ENCODE peak calls at places on chromosomes 5 and 9, in seven cellular contexts. One of them, this sample, is unnamed.

GRCh38 chr5:7869474-7870136 is 657 bp downstream of the MTRR start:
- DNase-seq in AML-193: no peak
- DNase-seq in Calu3: peak; percentile 9
- DNase-seq in iPS-NIHi11: peak; percentile 19
- DNase-seq in spleen: no peak
- DNase-seq in HTR-8/SVneo: peak; percentile 25
- DNase-seq in AG09319: no peak
- DNase-seq in this sample: no peak

GRCh38 chr9:123424131-123424530 is 68.1 kb downstream of the CRB2 start:
- DNase-seq in AML-193: no peak
- DNase-seq in Calu3: no peak
- DNase-seq in iPS-NIHi11: no peak
- DNase-seq in spleen: peak; percentile 23
- DNase-seq in HTR-8/SVneo: no peak
- DNase-seq in AG09319: no peak
- DNase-seq in this sample: no peak

GRCh38 chr9:127293767-127294166 is 29.2 kb downstream of the GARNL3 start:
- DNase-seq in AML-193: no peak
- DNase-seq in Calu3: no peak
- DNase-seq in iPS-NIHi11: no peak
- DNase-seq in spleen: no peak
- DNase-seq in HTR-8/SVneo: no peak
- DNase-seq in AG09319: no peak
- DNase-seq in this sample: no peak

GRCh38 chr9:130526854-130527650 is 52.3 kb upstream of the FUBP3 start:
- DNase-seq in AML-193: no peak
- DNase-seq in Calu3: no peak
- DNase-seq in iPS-NIHi11: no peak
- DNase-seq in spleen: no peak
- DNase-seq in HTR-8/SVneo: no peak
- DNase-seq in AG09319: no peak
- DNase-seq in this sample: no peak

GRCh38 chr9:119801311-119801710 is 432.1 kb upstream of the BRINP1 start:
- DNase-seq in AML-193: no peak
- DNase-seq in Calu3: no peak
- DNase-seq in iPS-NIHi11: no peak
- DNase-seq in spleen: no peak
- DNase-seq in HTR-8/SVneo: no peak
- DNase-seq in AG09319: no peak
- DNase-seq in this sample: no peak

GRCh38 chr5:89988998-89989690 is 420.4 kb downstream of the CETN3 start:
- DNase-seq in AML-193: no peak
- DNase-seq in Calu3: no peak
- DNase-seq in iPS-NIHi11: no peak
- DNase-seq in spleen: no peak
- DNase-seq in HTR-8/SVneo: no peak
- DNase-seq in AG09319: no peak
- DNase-seq in this sample: no peak

GRCh38 chr5:76391014-76391413 is 12.1 kb upstream of the IQGAP2 start:
- DNase-seq in AML-193: no peak
- DNase-seq in Calu3: no peak
- DNase-seq in iPS-NIHi11: no peak
- DNase-seq in spleen: no peak
- DNase-seq in HTR-8/SVneo: no peak
- DNase-seq in AG09319: no peak
- DNase-seq in this sample: no peak

GRCh38 chr5:34658023-34658422 is 1.9 kb downstream of the RAI14 start:
- DNase-seq in AML-193: no peak
- DNase-seq in Calu3: no peak
- DNase-seq in iPS-NIHi11: peak; percentile 39
- DNase-seq in spleen: no peak
- DNase-seq in HTR-8/SVneo: peak; percentile 83
- DNase-seq in AG09319: no peak
- DNase-seq in this sample: no peak

GRCh38 chr9:4196376-4196775 is 103.5 kb downstream of the GLIS3 start:
- DNase-seq in AML-193: no peak
- DNase-seq in Calu3: no peak
- DNase-seq in iPS-NIHi11: no peak
- DNase-seq in spleen: no peak
- DNase-seq in HTR-8/SVneo: no peak
- DNase-seq in AG09319: no peak
- DNase-seq in this sample: peak; percentile 73

GRCh38 chr5:175814676-175815075 is 56.7 kb upstream of the CPLX2 start:
- DNase-seq in AML-193: no peak
- DNase-seq in Calu3: peak; percentile 37
- DNase-seq in iPS-NIHi11: no peak
- DNase-seq in spleen: peak; percentile 40
- DNase-seq in HTR-8/SVneo: peak; percentile 86
- DNase-seq in AG09319: peak; percentile 20
- DNase-seq in this sample: peak; percentile 63

GRCh38 chr5:179300834-179301233 is 44.4 kb downstream of the ADAMTS2 start:
- DNase-seq in AML-193: no peak
- DNase-seq in Calu3: no peak
- DNase-seq in iPS-NIHi11: no peak
- DNase-seq in spleen: peak; percentile 30
- DNase-seq in HTR-8/SVneo: no peak
- DNase-seq in AG09319: no peak
- DNase-seq in this sample: no peak

GRCh38 chr9:95495988-95496387 is 20.8 kb downstream of the PTCH1 start:
- DNase-seq in AML-193: no peak
- DNase-seq in Calu3: no peak
- DNase-seq in iPS-NIHi11: no peak
- DNase-seq in spleen: no peak
- DNase-seq in HTR-8/SVneo: no peak
- DNase-seq in AG09319: no peak
- DNase-seq in this sample: no peak

GRCh38 chr5:89606901-89607554 is 724.0 kb upstream of the MEF2C start:
- DNase-seq in AML-193: no peak
- DNase-seq in Calu3: no peak
- DNase-seq in iPS-NIHi11: no peak
- DNase-seq in spleen: no peak
- DNase-seq in HTR-8/SVneo: no peak
- DNase-seq in AG09319: no peak
- DNase-seq in this sample: no peak

GRCh38 chr5:81097733-81098132 is 135.4 kb upstream of the CKMT2 start:
- DNase-seq in AML-193: no peak
- DNase-seq in Calu3: no peak
- DNase-seq in iPS-NIHi11: no peak
- DNase-seq in spleen: no peak
- DNase-seq in HTR-8/SVneo: no peak
- DNase-seq in AG09319: peak; percentile 44
- DNase-seq in this sample: no peak

GRCh38 chr9:128213746-128214497 is 10.7 kb downstream of the DNM1 start:
- DNase-seq in AML-193: no peak
- DNase-seq in Calu3: no peak
- DNase-seq in iPS-NIHi11: no peak
- DNase-seq in spleen: no peak
- DNase-seq in HTR-8/SVneo: no peak
- DNase-seq in AG09319: no peak
- DNase-seq in this sample: peak; percentile 45

GRCh38 chr5:90113108-90113507 is 296.4 kb downstream of the CETN3 start:
- DNase-seq in AML-193: no peak
- DNase-seq in Calu3: no peak
- DNase-seq in iPS-NIHi11: peak; percentile 28
- DNase-seq in spleen: no peak
- DNase-seq in HTR-8/SVneo: no peak
- DNase-seq in AG09319: no peak
- DNase-seq in this sample: no peak

GRCh38 chr9:87716141-87716540 is 9.8 kb upstream of the CTSL start:
- DNase-seq in AML-193: no peak
- DNase-seq in Calu3: no peak
- DNase-seq in iPS-NIHi11: no peak
- DNase-seq in spleen: no peak
- DNase-seq in HTR-8/SVneo: no peak
- DNase-seq in AG09319: no peak
- DNase-seq in this sample: no peak

GRCh38 chr5:174427304-174427703 is 297.1 kb upstream of the MSX2 start:
- DNase-seq in AML-193: no peak
- DNase-seq in Calu3: no peak
- DNase-seq in iPS-NIHi11: no peak
- DNase-seq in spleen: no peak
- DNase-seq in HTR-8/SVneo: no peak
- DNase-seq in AG09319: no peak
- DNase-seq in this sample: no peak

GRCh38 chr9:16726718-16727451 is 143.6 kb downstream of the BNC2 start:
- DNase-seq in AML-193: no peak
- DNase-seq in Calu3: peak; percentile 51
- DNase-seq in iPS-NIHi11: peak; percentile 72
- DNase-seq in spleen: peak; percentile 78
- DNase-seq in HTR-8/SVneo: peak; percentile 22
- DNase-seq in AG09319: peak; percentile 32
- DNase-seq in this sample: peak; percentile 91

GRCh38 chr9:105264380-105264779 is 19.9 kb downstream of the SLC44A1 start:
- DNase-seq in AML-193: peak; percentile 61
- DNase-seq in Calu3: no peak
- DNase-seq in iPS-NIHi11: no peak
- DNase-seq in spleen: no peak
- DNase-seq in HTR-8/SVneo: no peak
- DNase-seq in AG09319: no peak
- DNase-seq in this sample: no peak

GRCh38 chr5:820245-820644 is 30.5 kb downstream of the ZDHHC11 start:
- DNase-seq in AML-193: no peak
- DNase-seq in Calu3: no peak
- DNase-seq in iPS-NIHi11: no peak
- DNase-seq in spleen: no peak
- DNase-seq in HTR-8/SVneo: no peak
- DNase-seq in AG09319: no peak
- DNase-seq in this sample: no peak

GRCh38 chr5:86909896-86910295 is 292.2 kb downstream of the COX7C start:
- DNase-seq in AML-193: peak; percentile 1
- DNase-seq in Calu3: no peak
- DNase-seq in iPS-NIHi11: no peak
- DNase-seq in spleen: no peak
- DNase-seq in HTR-8/SVneo: peak; percentile 5
- DNase-seq in AG09319: peak; percentile 12
- DNase-seq in this sample: peak; percentile 71

GRCh38 chr5:172999351-172999973 is 15.9 kb downstream of the ATP6V0E1 start:
- DNase-seq in AML-193: no peak
- DNase-seq in Calu3: no peak
- DNase-seq in iPS-NIHi11: no peak
- DNase-seq in spleen: no peak
- DNase-seq in HTR-8/SVneo: no peak
- DNase-seq in AG09319: no peak
- DNase-seq in this sample: no peak

GRCh38 chr9:131178382-131178781 is 53.0 kb downstream of the NUP214 start:
- DNase-seq in AML-193: peak; percentile 75
- DNase-seq in Calu3: peak; percentile 49
- DNase-seq in iPS-NIHi11: peak; percentile 89
- DNase-seq in spleen: peak; percentile 91
- DNase-seq in HTR-8/SVneo: peak; percentile 63
- DNase-seq in AG09319: peak; percentile 19
- DNase-seq in this sample: peak; percentile 92

GRCh38 chr5:132225165-132226032 is 2.3 kb downstream of the P4HA2 start:
- DNase-seq in AML-193: no peak
- DNase-seq in Calu3: peak; percentile 14
- DNase-seq in iPS-NIHi11: no peak
- DNase-seq in spleen: peak; percentile 72
- DNase-seq in HTR-8/SVneo: peak; percentile 69
- DNase-seq in AG09319: peak; percentile 83
- DNase-seq in this sample: peak; percentile 60

GRCh38 chr5:146722361-146722779 is 156.2 kb downstream of the PPP2R2B start:
- DNase-seq in AML-193: peak; percentile 15
- DNase-seq in Calu3: no peak
- DNase-seq in iPS-NIHi11: no peak
- DNase-seq in spleen: no peak
- DNase-seq in HTR-8/SVneo: no peak
- DNase-seq in AG09319: no peak
- DNase-seq in this sample: no peak

GRCh38 chr9:134995792-134996120 is 78.0 kb upstream of the FCN1 start:
- DNase-seq in AML-193: no peak
- DNase-seq in Calu3: no peak
- DNase-seq in iPS-NIHi11: no peak
- DNase-seq in spleen: no peak
- DNase-seq in HTR-8/SVneo: no peak
- DNase-seq in AG09319: no peak
- DNase-seq in this sample: no peak

This sample was measured in islet precursor cell.